ENCODE peak calls at places on chromosomes 6 and 20, in eight cellular contexts. O, Z, S, B, H, I, X and D are unnamed samples.

GRCh38 chr20:62822788-62823651 is 6.2 kb downstream of the COL9A3 start:
- DNase-seq in S (no peak), O (no peak), I (no peak), Z (no peak), B (peak; percentile 77), H (no peak), X (peak; percentile 98), D (peak; percentile 87)

GRCh38 chr20:9241721-9242427 is 173.0 kb downstream of the PLCB4 start:
- DNase-seq in O (peak; percentile 38), H (no peak), I (no peak), S (no peak), Z (no peak), B (no peak), X (no peak), D (no peak)

GRCh38 chr20:36155991-36156390 is 1.5 kb downstream of the EPB41L1 start:
- DNase-seq in B (no peak), H (no peak), I (no peak), Z (no peak), X (no peak), O (no peak), S (no peak), D (no peak)

GRCh38 chr6:97666889-97667288 is 383.9 kb upstream of the MMS22L start:
- DNase-seq in Z (no peak), S (no peak), I (no peak), B (no peak), X (no peak), H (no peak), O (no peak), D (no peak)

GRCh38 chr6:75183099-75183541 is 22.7 kb downstream of the COL12A1 start:
- DNase-seq in S (peak; percentile 43), X (no peak), H (no peak), O (peak; percentile 59), Z (no peak), I (peak; percentile 63), B (no peak), D (no peak)

GRCh38 chr6:88004707-88005106 is 42.9 kb upstream of the SPACA1 start:
- DNase-seq in I (no peak), X (no peak), Z (no peak), S (no peak), H (no peak), B (no peak), O (no peak), D (no peak)

GRCh38 chr6:167127785-167128531 is 5.1 kb downstream of the CCR6 start:
- DNase-seq in B (no peak), S (no peak), X (no peak), H (no peak), I (no peak), Z (no peak), O (no peak), D (no peak)

GRCh38 chr20:5393218-5393870 is 76.6 kb upstream of the PROKR2 start:
- DNase-seq in I (no peak), H (no peak), Z (no peak), O (no peak), X (no peak), B (no peak), S (no peak), D (no peak)

GRCh38 chr6:165204807-165205545 is 104.4 kb downstream of the C6orf118 start:
- DNase-seq in I (no peak), O (no peak), X (no peak), B (no peak), H (peak; percentile 70), S (no peak), Z (no peak), D (no peak)

GRCh38 chr6:24899647-24900325 is 36.0 kb downstream of the RIPOR2 start:
- DNase-seq in I (no peak), S (no peak), O (no peak), H (no peak), B (no peak), Z (no peak), X (no peak), D (no peak)

GRCh38 chr6:167130712-167131684 is 8.1 kb downstream of the CCR6 start:
- DNase-seq in O (no peak), Z (no peak), I (no peak), B (no peak), S (no peak), X (peak; percentile 89), H (no peak), D (peak; percentile 69)

GRCh38 chr6:170280689-170281045 is 10.2 kb downstream of the DLL1 start:
- DNase-seq in I (no peak), Z (no peak), B (no peak), H (no peak), O (no peak), X (no peak), S (no peak), D (no peak)

GRCh38 chr6:170281331-170282292 is 9.3 kb downstream of the DLL1 start:
- DNase-seq in I (no peak), O (no peak), H (no peak), B (no peak), Z (peak; percentile 9), S (no peak), X (no peak), D (no peak)

GRCh38 chr6:170279426-170279825 is 11.5 kb downstream of the DLL1 start:
- DNase-seq in X (no peak), B (no peak), I (no peak), O (no peak), H (no peak), Z (no peak), S (no peak), D (no peak)

GRCh38 chr6:170278743-170279094 is 12.2 kb downstream of the DLL1 start:
- DNase-seq in Z (no peak), H (no peak), O (no peak), S (no peak), X (no peak), B (no peak), I (no peak), D (no peak)

GRCh38 chr6:170279977-170280688 is 10.7 kb downstream of the DLL1 start:
- DNase-seq in B (no peak), Z (peak; percentile 70), H (no peak), O (no peak), X (no peak), S (no peak), I (no peak), D (peak; percentile 69)
- TF ChIP-seq CTCF in B (no peak), Z (peak; percentile 8), H (no peak), O (peak; percentile 5), X (no peak), S (no peak), I (no peak), D (no peak)

GRCh38 chr6:163579880-163580295 is 165.4 kb downstream of the QKI start:
- DNase-seq in Z (no peak), O (no peak), S (no peak), I (no peak), B (no peak), H (no peak), X (no peak), D (no peak)
- TF ChIP-seq CTCF in Z (peak; percentile 41), O (no peak), S (no peak), I (no peak), B (peak; percentile 46), H (peak; percentile 9), X (no peak), D (no peak)

GRCh38 chr6:12138936-12139335 is 126.8 kb downstream of the HIVEP1 start:
- DNase-seq in I (no peak), H (no peak), Z (no peak), X (no peak), O (no peak), S (no peak), B (no peak), D (no peak)

GRCh38 chr6:12134991-12135390 is 122.9 kb downstream of the HIVEP1 start:
- DNase-seq in Z (no peak), H (peak; percentile 57), I (no peak), O (no peak), S (no peak), X (no peak), B (no peak), D (no peak)

GRCh38 chr6:12137480-12137879 is 125.4 kb downstream of the HIVEP1 start:
- DNase-seq in X (no peak), I (no peak), B (no peak), H (no peak), Z (no peak), O (peak; percentile 51), S (peak; percentile 27), D (no peak)

GRCh38 chr6:12136905-12137304 is 124.8 kb downstream of the HIVEP1 start:
- DNase-seq in I (no peak), B (no peak), O (no peak), S (no peak), H (no peak), X (no peak), Z (no peak), D (no peak)

GRCh38 chr6:12138377-12138776 is 126.3 kb downstream of the HIVEP1 start:
- DNase-seq in X (peak; percentile 16), O (no peak), S (no peak), B (no peak), I (no peak), Z (no peak), H (no peak), D (no peak)
- TF ChIP-seq CTCF in X (no peak), O (no peak), S (no peak), B (no peak), I (no peak), Z (no peak), H (no peak), D (no peak)

DNA sequence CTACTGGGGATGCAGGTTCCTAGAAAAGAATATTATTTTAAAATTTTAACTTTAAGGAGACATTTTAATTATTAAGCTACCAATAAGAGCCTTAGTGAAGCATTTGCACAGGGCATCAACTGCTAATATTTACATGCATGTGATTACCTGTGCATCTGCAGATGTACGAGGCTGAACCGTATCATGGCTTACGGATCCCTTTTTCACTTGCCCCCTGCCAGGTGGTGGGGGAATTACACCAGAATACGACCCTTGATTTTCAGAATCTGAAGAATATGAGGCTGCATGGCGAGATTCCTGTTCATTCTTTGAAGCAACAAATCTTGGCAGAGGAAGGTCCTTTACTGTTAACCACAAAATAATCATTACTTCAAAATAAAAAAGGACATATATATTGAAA is 42.7 kb downstream of the REPS1 start:
- DNase-seq in S (no peak), H (no peak), I (no peak), O (no peak), X (peak; percentile 13), Z (no peak), B (peak; percentile 36), D (no peak)
- TF ChIP-seq CTCF in S (no peak), H (no peak), I (no peak), O (no peak), X (no peak), Z (no peak), B (peak; percentile 60), D (no peak)

GRCh38 chr20:3406481-3407425 is 716 bp downstream of the DNAAF9 start:
- DNase-seq in X (peak; percentile 16), Z (no peak), B (peak; percentile 37), I (peak; percentile 75), O (no peak), S (peak; percentile 46), H (no peak), D (peak; percentile 37)

GRCh38 chr20:3408251-3408637 is 775 bp upstream of the DNAAF9 start:
- DNase-seq in X (no peak), B (no peak), H (no peak), Z (no peak), S (no peak), O (no peak), I (no peak), D (no peak)

GRCh38 chr20:3409417-3409816 is 1.9 kb upstream of the DNAAF9 start:
- DNase-seq in B (no peak), H (no peak), S (no peak), O (no peak), X (no peak), Z (no peak), I (no peak), D (no peak)

GRCh38 chr20:3405696-3406358 is 1.6 kb downstream of the DNAAF9 start:
- DNase-seq in O (no peak), Z (no peak), B (no peak), I (no peak), X (peak; percentile 43), S (no peak), H (no peak), D (no peak)

GRCh38 chr20:3407426-3408250 is at the start of gene DNAAF9:
- DNase-seq in O (no peak), X (peak; percentile 81), H (peak; percentile 94), S (peak; percentile 72), B (peak; percentile 80), I (peak; percentile 85), Z (peak; percentile 78), D (peak; percentile 91)
- TF ChIP-seq CTCF in O (no peak), X (peak; percentile 57), H (peak; percentile 20), S (peak; percentile 57), B (peak; percentile 60), I (no peak), Z (peak; percentile 52), D (peak; percentile 7)